ENCODE peak calls at places on chromosome 19, in six cellular contexts. R is colonic mucosa, W is GM23248, T is fibroblast of lung, K is vagina, M is heart left ventricle. P is an unnamed sample. For H3K27me3 and H3K9me3, the result is how much of the 10 kb centered on the place peaks cover.

GRCh38 chr19:17455711-17456123 is 5.0 kb downstream of the NXNL1 start:
- DNase-seq in R (no peak), T (no peak), W (peak), M (no peak), K (no peak), P (no peak)

GRCh38 chr19:4908311-4908710 is 990 bp upstream of the UHRF1 start:
- DNase-seq in R (no peak), T (no peak), W (no peak), M (no peak), K (no peak), P (no peak)

GRCh38 chr19:39390460-39390758 is 497 bp downstream of the PAF1 start:
- DNase-seq in M (no peak), K (no peak), W (peak), R (peak), T (peak), P (no peak)

GRCh38 chr19:10283786-10284540 is 2.8 kb upstream of the ICAM4 start:
- DNase-seq in W (no peak), M (no peak), K (no peak), R (no peak), T (no peak), P (no peak)

GRCh38 chr19:17357078-17357666 is 19.8 kb downstream of the GTPBP3 start:
- DNase-seq in T (no peak), R (no peak), K (no peak), W (no peak), M (no peak), P (no peak)

GRCh38 chr19:2121416-2122051 is 24.8 kb downstream of the IZUMO4 start:
- DNase-seq in M (no peak), R (no peak), T (no peak), K (no peak), W (no peak), P (no peak)

GRCh38 chr19:55406869-55407624 is 541 bp downstream of the UBE2S start:
- DNase-seq in W (peak), K (no peak), T (peak), M (peak), R (no peak), P (peak)

GRCh38 chr19:41995959-41996797 is 2.1 kb upstream of the ATP1A3 start:
- DNase-seq in M (no peak), R (no peak), W (peak), T (no peak), K (no peak), P (no peak)

GRCh38 chr19:50263176-50263575 is 59.8 kb downstream of the MYH14 start:
- DNase-seq in W (no peak), M (no peak), R (no peak), T (no peak), K (no peak), P (no peak)

GRCh38 chr19:8148410-8149231 is 771 bp downstream of the FBN3 start:
- DNase-seq in T (no peak), M (no peak), R (no peak), W (no peak), K (no peak), P (no peak)

GRCh38 chr19:16851031-16851712 is 22.0 kb downstream of the SIN3B start:
- DNase-seq in R (no peak), K (no peak), W (peak), M (no peak), T (no peak), P (peak)

DNA sequence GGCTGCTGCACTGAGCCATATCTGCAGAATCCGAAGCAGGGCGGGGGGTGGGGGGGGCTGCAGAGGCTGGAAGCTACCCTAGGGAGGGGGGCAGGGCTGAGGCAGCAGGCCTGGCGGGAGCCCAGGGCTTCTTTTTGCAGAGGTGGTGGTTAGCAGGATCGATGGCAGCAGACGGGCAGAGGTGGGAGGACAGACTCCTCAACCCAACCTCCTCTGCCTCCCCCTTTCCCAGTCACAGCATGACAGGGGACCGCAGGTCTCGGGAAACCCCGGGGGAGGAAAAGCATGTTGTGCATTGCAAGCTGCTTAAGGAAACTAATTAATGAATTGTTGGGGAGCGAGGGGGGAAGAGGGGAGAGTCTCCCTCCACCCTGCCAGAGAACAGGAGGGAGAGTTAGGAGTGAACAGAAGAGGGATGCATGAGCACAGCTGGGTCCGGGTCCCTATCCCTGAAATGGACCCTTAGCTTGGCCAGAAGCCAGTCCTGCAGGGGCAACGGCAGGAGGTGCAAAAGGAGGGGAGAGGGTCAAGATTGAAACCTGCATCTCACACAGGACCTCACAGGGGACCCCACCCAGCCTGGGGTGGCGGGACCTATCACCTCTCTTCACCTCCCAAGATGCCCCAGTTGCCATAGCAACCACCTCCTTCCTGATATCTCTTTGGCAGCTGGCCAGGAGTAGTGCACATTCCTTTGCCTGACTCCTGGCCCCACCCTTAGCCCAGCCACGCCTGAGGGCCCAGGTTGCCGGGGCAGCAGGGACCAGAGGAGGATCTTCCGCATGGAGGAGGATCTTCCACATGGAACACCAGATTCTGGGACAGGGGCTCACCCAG is 1.8 kb downstream of the FXYD7 start:
- DNase-seq in R (peak), W (no peak), T (no peak), K (no peak), M (no peak), P (no peak)
- H3K4me3 ChIP-seq in R (no peak), W (no peak), T (no peak), K (no peak), M (no peak), P (no peak)

DNA sequence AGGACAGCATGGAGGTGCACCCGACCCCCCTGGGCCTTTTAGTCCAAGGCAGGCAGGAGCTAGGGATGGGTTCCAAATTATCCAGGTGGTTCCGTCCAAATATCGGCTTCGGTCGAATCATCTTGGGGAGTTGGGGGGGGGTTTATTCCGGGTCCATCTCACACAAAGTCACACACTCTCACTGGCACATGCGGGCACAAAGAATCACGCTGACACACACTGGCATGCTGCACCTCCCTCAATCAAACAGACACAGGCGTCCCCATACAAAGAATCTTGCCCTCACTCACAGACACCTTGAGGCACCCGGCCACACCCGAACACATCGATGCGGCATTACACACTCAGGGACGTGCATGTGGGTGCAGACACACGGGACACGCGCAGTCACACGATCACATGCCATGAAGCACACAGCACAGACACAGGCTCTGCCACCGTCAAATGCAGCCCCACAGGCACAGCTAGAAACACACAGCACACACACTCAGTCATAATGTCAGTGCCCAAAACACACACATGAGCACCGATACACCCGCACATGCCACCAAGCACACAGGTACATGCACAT is 7.8 kb downstream of the NFIX start:
- DNase-seq in T (no peak), M (no peak), R (peak), W (no peak), K (no peak), P (no peak)
- H3K27me3 ChIP-seq in T (under half), M (under half), R (under half), W (under half), K (under half), P (under half)

GRCh38 chr19:27867981-27868380 is 1345.0 kb downstream of the UQCRFS1 start:
- DNase-seq in W (no peak), M (no peak), K (no peak), T (no peak), R (no peak), P (no peak)

GRCh38 chr19:27870293-27870692 is 1342.7 kb downstream of the UQCRFS1 start:
- DNase-seq in M (no peak), R (no peak), T (no peak), K (no peak), W (no peak), P (no peak)

GRCh38 chr19:27876489-27876888 is 1336.5 kb downstream of the UQCRFS1 start:
- DNase-seq in T (no peak), K (no peak), M (no peak), W (no peak), R (no peak), P (no peak)

DNA sequence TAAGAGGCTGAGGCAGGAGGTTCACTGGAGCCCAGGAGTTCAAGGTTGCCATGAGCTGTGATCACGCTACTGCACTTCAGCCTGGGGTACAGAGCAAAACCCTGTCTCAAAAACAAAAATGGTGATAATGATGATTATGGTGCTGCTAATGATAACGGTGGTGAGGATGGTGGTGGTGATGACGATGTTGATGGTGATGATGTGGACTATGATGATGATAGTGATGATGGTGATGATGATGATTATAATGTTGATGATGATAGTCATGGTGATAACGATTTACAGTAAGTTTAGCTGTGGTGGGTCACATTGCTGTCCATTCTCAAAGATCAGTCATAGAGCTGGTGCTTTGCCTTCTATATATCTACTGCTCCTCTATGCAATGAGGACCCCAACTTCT is 1340.6 kb downstream of the UQCRFS1 start:
- DNase-seq in R (no peak), T (no peak), M (no peak), K (no peak), W (no peak), P (no peak)
- H3K9me3 ChIP-seq in R (under half), T (under half), M (under half), K (under half), W (under half), P (under half)

GRCh38 chr19:45440259-45440638 is 16.5 kb upstream of the ERCC1 start:
- DNase-seq in R (no peak), T (no peak), W (no peak), M (no peak), K (no peak), P (no peak)
- H3K4me3 ChIP-seq in R (peak), T (peak), W (peak), M (peak), K (peak), P (peak)

DNA sequence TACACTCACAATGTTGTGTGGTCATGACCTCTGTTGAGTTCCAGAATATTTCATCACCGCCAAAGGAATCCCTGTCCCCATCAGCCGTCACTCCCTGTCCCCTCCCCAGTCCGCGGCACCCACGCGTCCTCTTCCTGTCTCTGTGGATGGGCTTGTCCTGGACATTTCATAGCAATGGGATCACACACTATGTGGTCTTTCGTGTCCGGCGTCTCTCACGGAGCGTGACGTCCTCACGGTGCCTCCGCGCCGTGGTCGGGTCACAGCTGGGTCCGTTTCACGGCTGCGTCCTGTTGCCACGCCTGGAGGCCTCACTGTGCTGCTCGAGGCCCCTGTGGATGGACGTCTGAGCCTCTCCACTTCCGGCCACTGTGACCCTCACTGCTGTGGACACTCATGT is 6.6 kb downstream of the AZU1 start:
- DNase-seq in M (no peak), R (no peak), K (no peak), W (no peak), T (no peak), P (no peak)
- H3K27me3 ChIP-seq in M (under half), R (under half), K (under half), W (under half), T (under half), P (under half)

DNA sequence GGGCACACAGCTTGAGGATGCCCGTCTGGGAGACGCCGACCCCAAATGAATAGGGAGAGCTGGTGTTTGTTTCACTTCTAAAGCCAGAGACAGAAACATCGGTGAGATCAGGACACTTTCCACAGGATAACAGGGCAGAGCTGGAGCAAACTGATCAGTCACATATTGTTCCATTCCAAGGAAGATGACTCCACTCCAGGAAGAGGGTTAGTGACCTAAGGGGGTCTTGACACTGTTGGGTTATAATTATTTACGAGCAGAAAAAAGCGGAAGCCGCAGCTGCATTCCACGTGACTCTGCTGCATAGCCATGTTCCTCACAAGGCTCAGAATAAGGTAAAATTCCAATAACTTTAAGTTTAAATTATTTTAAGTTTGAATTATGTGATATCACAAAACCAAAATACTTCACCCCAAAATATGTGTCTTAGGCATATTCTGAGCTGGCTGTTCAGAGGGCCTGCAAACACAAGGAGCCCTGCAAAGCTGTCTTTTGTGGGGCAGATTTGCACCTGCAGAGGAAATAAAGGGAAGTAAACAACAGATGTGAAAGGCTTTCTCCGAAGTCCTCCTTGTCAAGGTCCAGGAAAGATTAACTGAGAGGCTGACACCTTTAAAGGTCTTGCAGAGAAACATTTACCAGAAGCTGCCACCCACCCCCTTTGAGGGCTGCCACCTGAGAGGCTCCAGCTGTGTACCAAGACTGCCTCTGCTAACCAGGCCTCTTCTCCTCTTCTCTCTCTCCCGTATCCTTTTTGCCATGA is 819.2 kb downstream of the UQCRFS1 start:
- DNase-seq in M (no peak), W (peak), K (no peak), R (no peak), T (no peak), P (no peak)
- H3K9me3 ChIP-seq in M (under half), W (under half), K (under half), R (under half), T (under half), P (under half)

GRCh38 chr19:15450528-15450890 is 753 bp upstream of the WIZ start:
- DNase-seq in W (no peak), K (no peak), T (no peak), R (no peak), M (no peak), P (no peak)

GRCh38 chr19:15448778-15449619 is 757 bp downstream of the WIZ start:
- DNase-seq in R (no peak), T (peak), K (no peak), M (no peak), W (peak), P (no peak)

GRCh38 chr19:15448014-15448777 is 1.6 kb downstream of the WIZ start:
- DNase-seq in W (no peak), M (no peak), K (no peak), T (no peak), R (no peak), P (no peak)

GRCh38 chr19:15452111-15453047 is 2.6 kb upstream of the WIZ start:
- DNase-seq in K (no peak), R (peak), M (peak), W (peak), T (peak), P (peak)

DNA sequence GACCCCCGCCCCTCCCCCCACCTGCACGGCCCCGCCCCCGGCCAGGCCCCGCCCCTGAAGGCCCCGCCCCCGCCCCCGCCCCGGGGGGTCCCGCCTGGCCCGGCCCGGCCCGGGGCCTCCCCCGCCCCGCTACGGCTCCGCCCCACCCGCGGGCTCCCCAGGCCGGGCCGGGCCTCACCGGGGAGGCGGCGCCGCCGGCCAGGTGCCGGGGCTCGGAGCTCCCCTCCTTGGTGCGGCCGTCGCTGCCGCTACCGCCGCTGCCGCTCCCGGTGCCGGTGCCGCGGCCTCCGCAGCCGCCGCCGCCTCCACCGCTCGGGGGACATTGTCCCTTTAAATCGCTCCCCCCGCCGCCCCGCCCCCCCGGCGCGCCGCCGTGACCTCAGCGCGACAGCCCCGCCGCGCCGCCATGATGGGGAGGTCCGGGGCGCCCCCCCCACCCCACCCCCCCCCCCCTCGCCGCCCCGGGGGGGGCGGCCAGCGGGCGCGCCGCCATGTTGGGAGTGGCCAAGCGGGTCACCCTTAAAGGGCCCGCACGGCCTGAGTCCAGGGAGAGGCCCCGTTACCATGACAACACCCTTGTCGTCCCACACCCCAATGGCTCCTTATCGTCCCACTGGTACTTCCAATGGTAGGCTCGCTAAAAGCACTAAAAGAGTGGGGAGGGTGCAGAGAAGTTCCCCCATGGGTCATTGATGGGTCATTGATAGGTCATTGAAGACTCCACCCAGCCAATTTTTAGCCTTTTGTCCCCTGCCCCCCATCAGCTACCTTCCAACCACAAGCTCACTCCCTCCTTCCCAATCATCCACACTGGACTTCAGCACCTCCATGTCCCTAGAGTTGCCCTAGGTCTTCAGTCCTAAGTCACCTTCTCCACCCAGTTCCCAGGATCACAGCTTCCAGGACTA is at the start of gene WIZ:
- DNase-seq in R (peak), K (no peak), W (peak), M (peak), T (peak), P (peak)
- H3K4me3 ChIP-seq in R (peak), K (peak), W (peak), M (peak), T (peak), P (peak)

GRCh38 chr19:33277434-33277833 is 24.9 kb downstream of the CEBPA start:
- DNase-seq in T (no peak), K (no peak), M (no peak), W (no peak), R (no peak), P (no peak)

GRCh38 chr19:33278403-33279269 is 23.7 kb downstream of the CEBPA start:
- DNase-seq in T (no peak), K (no peak), W (no peak), R (no peak), M (no peak), P (no peak)

GRCh38 chr19:33275933-33276619 is 26.3 kb downstream of the CEBPA start:
- DNase-seq in R (no peak), K (no peak), W (no peak), M (no peak), T (no peak), P (no peak)

GRCh38 chr19:33279430-33280350 is 22.6 kb downstream of the CEBPA start:
- DNase-seq in M (no peak), W (no peak), R (no peak), T (no peak), K (no peak), P (no peak)

DNA sequence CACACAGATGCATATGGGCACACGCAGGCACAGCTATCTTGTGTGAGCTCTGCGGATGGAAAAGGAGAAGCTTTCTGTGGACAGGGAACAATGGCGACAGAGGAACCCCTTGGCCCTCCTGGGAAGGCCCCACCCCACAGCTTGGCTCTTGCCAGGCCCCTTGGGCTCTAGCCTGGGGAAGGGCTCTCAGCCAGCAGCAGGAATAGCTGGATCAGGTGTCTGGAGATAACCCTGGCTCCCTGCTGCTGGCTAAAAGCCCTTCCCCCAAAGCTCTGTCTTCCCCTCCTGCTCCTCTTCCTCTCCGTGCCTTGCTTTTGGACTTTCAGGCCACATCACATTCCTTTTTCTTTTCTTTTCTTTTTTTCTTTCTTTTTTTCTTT is 24.3 kb downstream of the CEBPA start:
- DNase-seq in R (no peak), T (no peak), K (no peak), M (no peak), W (no peak), P (no peak)
- H3K27me3 ChIP-seq in R (under half), T (under half), K (under half), M (under half), W (under half), P (under half)